ENCODE peak calls at places on chromosomes 6 and 20, in ten cellular contexts. P, A, V, X, F, G, D, N, L and B are unnamed samples.

GRCh38 chr6:13649393-13649792 is 34.3 kb downstream of the NOL7 start:
- DNase-seq in V (no peak), N (no peak), D (no peak), F (no peak), L (no peak), A (no peak), G (no peak), P (no peak), X (no peak), B (no peak)

GRCh38 chr6:4662886-4663285 is 113.3 kb upstream of the CDYL start:
- DNase-seq in N (no peak), P (no peak), L (no peak), X (no peak), D (peak), F (no peak), A (no peak), G (no peak), V (no peak), B (no peak)

GRCh38 chr6:149213829-149214228 is 103.7 kb upstream of the TAB2 start:
- DNase-seq in X (no peak), N (peak), P (no peak), G (peak), A (no peak), V (peak), D (no peak), L (no peak), F (peak), B (no peak)

GRCh38 chr6:108960601-108961000 is 112.4 kb downstream of the ARMC2 start:
- DNase-seq in N (peak), F (peak), X (no peak), A (no peak), V (no peak), G (no peak), L (no peak), D (no peak), P (no peak), B (no peak)

GRCh38 chr20:48298851-48299484 is 513.7 kb upstream of the SULF2 start:
- DNase-seq in D (no peak), F (peak), L (no peak), N (peak), G (peak), V (peak), X (no peak), P (no peak), A (peak), B (peak)

GRCh38 chr6:162343196-162343901 is 384.2 kb downstream of the PRKN start:
- DNase-seq in V (no peak), N (no peak), D (no peak), F (peak), X (no peak), A (no peak), L (no peak), P (no peak), G (no peak), B (no peak)

GRCh38 chr20:52060794-52061714 is 130.5 kb downstream of the ZFP64 start:
- DNase-seq in F (peak), D (no peak), A (peak), P (no peak), G (no peak), V (peak), X (no peak), L (no peak), N (peak), B (peak)

GRCh38 chr20:15616626-15617025 is 956.6 kb downstream of the KIF16B start:
- DNase-seq in G (peak), D (no peak), P (no peak), V (no peak), N (no peak), F (no peak), L (no peak), A (no peak), X (no peak), B (peak)

GRCh38 chr20:50066161-50066834 is 46.7 kb downstream of the UBE2V1 start:
- DNase-seq in F (no peak), P (no peak), N (no peak), V (no peak), X (no peak), G (no peak), D (no peak), A (no peak), L (no peak), B (no peak)

GRCh38 chr6:47023543-47023942 is 18.6 kb downstream of the ADGRF1 start:
- DNase-seq in A (no peak), G (no peak), L (no peak), D (no peak), N (no peak), P (no peak), F (no peak), X (no peak), V (no peak), B (no peak)

GRCh38 chr6:168219804-168220203 is 99.8 kb downstream of the DACT2 start:
- DNase-seq in L (no peak), N (no peak), A (no peak), G (no peak), X (no peak), D (peak), F (no peak), P (no peak), V (no peak), B (no peak)

GRCh38 chr6:31112478-31112877 is at the start of gene C6orf15:
- DNase-seq in A (peak), P (no peak), N (no peak), G (no peak), L (no peak), V (no peak), F (no peak), X (no peak), D (no peak), B (no peak)

GRCh38 chr6:131574133-131574532 is 1.1 kb downstream of the ARG1 start:
- DNase-seq in X (no peak), F (no peak), N (no peak), A (no peak), D (no peak), L (no peak), P (no peak), V (no peak), G (no peak), B (no peak)

GRCh38 chr6:117264487-117265424 is 602 bp upstream of the VGLL2 start:
- DNase-seq in D (no peak), F (peak), V (no peak), L (no peak), N (peak), X (no peak), A (no peak), P (no peak), G (no peak), B (no peak)

GRCh38 chr20:62685781-62686555 is 22.7 kb upstream of the NTSR1 start:
- DNase-seq in A (no peak), P (no peak), X (peak), F (no peak), G (no peak), V (no peak), L (peak), N (no peak), D (no peak), B (no peak)

GRCh38 chr6:57432162-57432561 is 114.7 kb downstream of the PRIM2 start:
- DNase-seq in V (peak), D (no peak), P (no peak), A (no peak), X (no peak), F (peak), G (peak), L (no peak), N (peak), B (peak)

GRCh38 chr20:49928411-49929141 is 7.6 kb upstream of the RNF114 start:
- DNase-seq in P (no peak), N (peak), A (peak), D (peak), V (peak), X (peak), F (peak), L (peak), G (peak), B (peak)

GRCh38 chr20:20548527-20549266 is 163.7 kb downstream of the RALGAPA2 start:
- DNase-seq in P (no peak), L (no peak), G (no peak), A (peak), X (no peak), D (no peak), V (peak), F (no peak), N (no peak), B (no peak)

GRCh38 chr6:127914240-127914639 is 13.4 kb upstream of the THEMIS start:
- DNase-seq in A (no peak), X (no peak), F (no peak), V (peak), G (no peak), N (no peak), P (no peak), L (no peak), D (no peak), B (no peak)

GRCh38 chr20:6595704-6596103 is 171.8 kb upstream of the BMP2 start:
- DNase-seq in X (no peak), V (no peak), D (no peak), N (peak), G (peak), P (no peak), F (peak), L (no peak), A (no peak), B (peak)

GRCh38 chr6:47169785-47170685 is 127.9 kb upstream of the ADGRF1 start:
- DNase-seq in A (no peak), X (no peak), P (peak), V (peak), F (peak), N (peak), L (no peak), G (peak), D (no peak), B (peak)

GRCh38 chr6:110328231-110328630 is 29.9 kb downstream of the METTL24 start:
- DNase-seq in N (peak), G (peak), L (no peak), X (no peak), A (no peak), D (no peak), V (no peak), F (peak), P (no peak), B (peak)

GRCh38 chr20:38726849-38727601 is 2.7 kb downstream of the SLC32A1 start:
- DNase-seq in L (no peak), A (no peak), F (peak), V (no peak), N (peak), D (no peak), G (no peak), X (no peak), P (no peak), B (peak)
- TF ChIP-seq CTCF in L (peak), A (no peak), F (peak), V (no peak), N (peak), D (no peak), G (peak), X (no peak), P (peak), B (no peak)

GRCh38 chr20:35773154-35773751 is 1.4 kb downstream of the PHF20 start:
- DNase-seq in F (peak), G (peak), A (peak), X (peak), N (peak), L (no peak), P (no peak), V (peak), D (no peak), B (no peak)
- H3K4me3 ChIP-seq in F (peak), G (peak), A (peak), X (peak), N (peak), L (peak), P (peak), V (peak), D (no peak), B (peak)

DNA sequence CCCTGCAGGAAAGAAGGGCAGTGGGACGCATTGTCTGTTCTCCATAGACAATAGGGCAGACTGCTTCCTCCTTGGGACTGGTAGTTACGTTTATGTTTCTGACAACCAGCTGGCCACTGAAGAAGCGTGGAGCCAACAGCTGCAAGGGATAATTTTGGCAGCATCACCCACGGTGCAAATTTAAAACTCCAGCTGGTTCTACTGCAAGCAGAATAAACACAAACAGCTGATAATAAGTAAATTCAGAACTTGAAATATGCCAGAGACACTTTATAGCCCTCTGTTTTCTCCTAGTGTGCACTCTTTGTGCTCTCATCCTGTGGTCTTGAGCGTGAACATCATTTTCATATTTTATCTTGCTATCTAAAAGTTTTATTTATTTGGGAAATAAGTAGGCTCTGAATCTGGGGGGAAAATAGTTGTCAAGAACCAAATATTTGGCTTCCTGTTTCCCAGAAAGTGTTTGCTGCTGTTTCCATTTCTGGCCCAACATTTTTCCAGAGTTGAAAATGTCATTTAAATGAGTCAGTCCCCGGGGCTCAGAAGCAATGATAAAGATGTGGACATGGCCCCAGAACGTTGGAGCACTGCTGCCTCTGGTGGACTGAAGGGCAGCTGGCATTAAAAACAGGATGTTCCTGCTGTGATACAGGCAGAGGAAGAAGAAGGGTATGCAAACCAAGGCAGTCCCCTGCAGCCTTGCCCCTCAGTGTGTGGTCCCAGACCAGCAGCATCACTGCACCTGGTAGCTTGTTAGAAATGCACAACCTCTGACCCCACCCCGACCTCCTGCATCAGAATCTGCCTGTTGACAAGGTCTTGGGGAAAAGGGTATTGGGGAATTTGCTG is 12.5 kb upstream of the THBD start:
- DNase-seq in L (peak), D (no peak), F (peak), P (no peak), X (no peak), N (peak), G (peak), A (peak), V (peak), B (peak)
- TF ChIP-seq CTCF in L (peak), D (no peak), F (peak), P (peak), X (peak), N (peak), G (peak), A (peak), V (peak), B (peak)

GRCh38 chr6:42047220-42047590 is 3.1 kb upstream of the TAF8 start:
- DNase-seq in A (no peak), N (no peak), G (no peak), L (no peak), D (no peak), P (no peak), V (no peak), F (no peak), X (no peak), B (peak)
- H3K4me3 ChIP-seq in A (no peak), N (peak), G (no peak), L (peak), D (no peak), P (peak), V (peak), F (no peak), X (peak), B (no peak)

GRCh38 chr20:33521461-33521860 is 31.6 kb downstream of the CBFA2T2 start:
- DNase-seq in N (no peak), L (no peak), F (no peak), X (no peak), G (no peak), A (no peak), V (no peak), P (no peak), D (no peak), B (no peak)

GRCh38 chr20:33518071-33518470 is 28.2 kb downstream of the CBFA2T2 start:
- DNase-seq in L (no peak), F (peak), X (no peak), A (peak), V (peak), N (peak), P (peak), D (no peak), G (peak), B (peak)

GRCh38 chr20:33516882-33517281 is 27.0 kb downstream of the CBFA2T2 start:
- DNase-seq in N (peak), A (no peak), D (no peak), V (peak), P (no peak), X (no peak), F (peak), L (no peak), G (peak), B (no peak)

DNA sequence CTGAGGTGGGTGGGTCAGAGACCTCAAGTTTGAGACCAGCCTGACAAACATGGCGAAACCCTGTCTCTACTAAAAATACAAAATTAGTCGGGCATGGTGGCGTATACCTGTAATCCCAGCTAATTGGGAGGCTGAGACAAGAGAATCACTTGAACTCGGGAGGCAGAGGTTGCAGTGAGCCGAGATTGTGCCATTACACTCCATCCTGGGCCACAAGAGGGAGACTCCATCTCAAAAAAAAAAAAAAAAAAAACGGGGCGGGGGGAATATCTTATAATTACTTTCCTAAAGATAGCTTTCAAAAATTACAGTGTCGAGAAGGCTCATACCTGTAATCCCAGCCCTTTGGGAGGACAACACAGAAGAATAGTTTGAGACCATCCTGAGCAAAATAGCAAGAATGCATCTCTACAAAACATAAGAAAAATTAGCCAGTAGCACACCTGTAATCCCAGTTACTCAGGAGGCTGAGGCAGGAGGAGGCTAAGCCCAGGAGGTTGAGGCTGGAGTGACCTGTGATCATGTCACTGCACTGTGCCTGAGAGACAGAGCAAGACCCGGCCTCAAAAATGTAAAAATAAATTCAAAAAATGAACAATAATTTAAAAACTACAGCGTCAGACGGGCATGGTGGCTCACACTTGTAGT is 25.8 kb downstream of the CBFA2T2 start:
- DNase-seq in L (no peak), G (no peak), N (peak), V (peak), P (no peak), D (no peak), A (no peak), F (no peak), X (no peak), B (no peak)
- TF ChIP-seq CTCF in L (no peak), G (peak), N (peak), V (peak), P (peak), D (no peak), A (peak), F (peak), X (no peak), B (peak)

GRCh38 chr6:26020983-26021349 is 58.4 kb downstream of the TRIM38 start:
- DNase-seq in N (peak), V (peak), P (no peak), L (peak), X (peak), A (peak), G (peak), D (peak), F (peak), B (peak)

GRCh38 chr6:26019261-26019845 is 56.8 kb downstream of the TRIM38 start:
- DNase-seq in A (no peak), G (no peak), D (no peak), V (peak), F (peak), N (no peak), X (no peak), L (no peak), P (no peak), B (no peak)

GRCh38 chr6:26020291-26020982 is 57.8 kb downstream of the TRIM38 start:
- DNase-seq in L (peak), P (peak), X (peak), D (peak), N (peak), V (peak), F (peak), G (peak), A (peak), B (peak)

GRCh38 chr6:26016326-26017275 is 54.0 kb downstream of the TRIM38 start:
- DNase-seq in L (peak), N (peak), P (no peak), D (no peak), X (no peak), F (peak), A (no peak), G (peak), V (peak), B (no peak)

DNA sequence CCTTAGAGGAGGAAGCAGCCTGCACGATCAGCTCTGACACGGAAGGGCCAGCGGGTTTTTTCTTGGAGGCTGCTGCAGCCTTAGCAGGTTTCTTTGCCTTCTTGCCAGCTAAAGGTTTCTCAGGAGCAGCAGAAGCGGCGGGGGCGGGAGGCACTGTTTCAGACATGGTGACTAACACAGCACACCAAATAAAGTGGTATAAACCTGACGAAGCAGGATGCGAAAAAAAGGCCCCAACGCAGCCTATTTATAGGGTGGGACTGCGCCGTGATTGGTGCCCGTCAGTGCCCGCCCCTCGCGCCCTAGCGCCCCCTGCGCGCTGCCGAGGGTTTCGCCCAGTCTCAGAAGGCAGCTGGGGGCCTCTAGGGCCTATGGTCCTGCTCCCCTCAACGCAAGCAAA is 55.0 kb downstream of the TRIM38 start:
- DNase-seq in L (peak), V (peak), A (peak), G (peak), D (peak), X (no peak), P (peak), F (peak), N (peak), B (peak)
- H3K4me3 ChIP-seq in L (peak), V (peak), A (peak), G (peak), D (no peak), X (peak), P (peak), F (no peak), N (peak), B (peak)

GRCh38 chr6:143950874-143951273 is 57.2 kb downstream of the PLAGL1 start:
- DNase-seq in G (no peak), X (no peak), P (no peak), L (no peak), V (no peak), D (no peak), N (no peak), F (no peak), A (no peak), B (no peak)

GRCh38 chr6:143952947-143953346 is 55.1 kb downstream of the PLAGL1 start:
- DNase-seq in P (no peak), G (no peak), X (no peak), L (no peak), F (no peak), D (no peak), N (no peak), A (no peak), V (no peak), B (no peak)

GRCh38 chr6:143953922-143954321 is 54.1 kb downstream of the PLAGL1 start:
- DNase-seq in V (no peak), L (no peak), A (no peak), P (no peak), N (no peak), X (no peak), D (no peak), G (no peak), F (no peak), B (no peak)

GRCh38 chr6:143949962-143950361 is 58.1 kb downstream of the PLAGL1 start:
- DNase-seq in V (no peak), L (no peak), X (no peak), F (no peak), G (no peak), P (no peak), A (no peak), N (no peak), D (no peak), B (no peak)

DNA sequence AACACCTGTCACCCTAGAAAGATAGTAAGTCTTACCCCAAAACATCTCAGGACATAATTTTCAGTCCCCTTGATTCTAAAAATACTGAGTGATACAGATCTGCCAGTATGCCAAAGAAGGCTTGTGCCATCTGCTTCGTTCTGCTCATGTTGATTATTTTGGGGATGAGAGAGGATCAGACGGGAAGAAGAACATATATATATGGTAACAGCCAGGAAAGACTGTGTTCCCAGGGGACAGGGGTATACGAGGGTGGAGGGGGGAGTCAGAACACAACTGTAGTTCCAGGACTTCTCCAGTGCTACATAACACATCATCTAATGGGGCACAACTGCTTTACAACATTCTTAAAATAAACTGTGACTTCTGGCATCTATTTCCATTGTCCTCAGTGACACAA is 55.7 kb downstream of the PLAGL1 start:
- DNase-seq in F (no peak), V (no peak), X (no peak), P (no peak), N (no peak), L (no peak), A (no peak), G (no peak), D (no peak), B (no peak)
- TF ChIP-seq CTCF in F (no peak), V (no peak), X (no peak), P (no peak), N (no peak), L (no peak), A (no peak), G (no peak), D (no peak), B (no peak)

GRCh38 chr6:90284745-90285481 is 11.7 kb downstream of the BACH2 start:
- DNase-seq in N (peak), G (peak), X (peak), A (no peak), F (no peak), P (no peak), D (no peak), V (peak), L (no peak), B (peak)
- H3K4me3 ChIP-seq in N (no peak), G (peak), X (peak), A (peak), F (no peak), P (peak), D (no peak), V (no peak), L (peak), B (peak)